ENCODE peak calls at places on chromosomes 11 and 22, in nine cellular contexts. R is stomach, N is NB4, U is testis, A is Peyer's patch, W is heart left ventricle, O is right lobe of liver, M is ovary, V is uterus. Q is an unnamed sample.
A peak's percentile ranks its signal among the peaks of the same experiment; 100 is the strongest.

GRCh38 chr22:32579533-32580220 is 105.1 kb downstream of the FBXO7 start:
- DNase-seq in R (no peak), N (no peak), U (no peak), A (no peak), W (peak; percentile 36), O (peak; percentile 94), M (no peak), V (no peak), Q (no peak)

GRCh38 chr22:20440637-20441591 is 3.3 kb upstream of the SCARF2 start:
- DNase-seq in R (no peak), N (no peak), U (no peak), A (no peak), W (no peak), O (peak; percentile 35), M (peak; percentile 34), V (no peak), Q (no peak)

GRCh38 chr11:10263929-10264328 is 30.1 kb downstream of the SBF2 start:
- DNase-seq in R (no peak), N (no peak), U (no peak), A (no peak), W (no peak), O (no peak), M (no peak), V (no peak), Q (no peak)

GRCh38 chr11:12841946-12842630 is 167.0 kb upstream of the RASSF10 start:
- DNase-seq in R (no peak), N (peak; percentile 22), U (peak; percentile 71), A (no peak), W (no peak), O (no peak), M (no peak), V (peak; percentile 46), Q (peak; percentile 82)

GRCh38 chr11:134691985-134692384 is 279.9 kb upstream of the B3GAT1 start:
- DNase-seq in R (no peak), N (no peak), U (no peak), A (no peak), W (no peak), O (no peak), M (no peak), V (no peak), Q (no peak)

GRCh38 chr11:123707606-123708205 is 33.8 kb downstream of the ZNF202 start:
- DNase-seq in R (peak; percentile 59), N (peak; percentile 78), U (peak; percentile 74), A (peak; percentile 84), W (peak; percentile 42), O (no peak), M (peak; percentile 42), V (peak; percentile 31), Q (peak; percentile 60)

GRCh38 chr11:124756753-124757227 is 4.7 kb upstream of the VSIG2 start:
- DNase-seq in R (no peak), N (no peak), U (no peak), A (no peak), W (no peak), O (no peak), M (no peak), V (no peak), Q (no peak)

GRCh38 chr11:60929774-60930173 is 5.5 kb downstream of the TMEM132A start:
- DNase-seq in R (no peak), N (no peak), U (no peak), A (no peak), W (no peak), O (no peak), M (no peak), V (no peak), Q (no peak)

GRCh38 chr11:86403458-86403857 is 28.8 kb downstream of the CCDC81 start:
- DNase-seq in R (no peak), N (no peak), U (no peak), A (no peak), W (no peak), O (no peak), M (no peak), V (no peak), Q (no peak)

GRCh38 chr11:62770778-62771143 is 435 bp upstream of the TAF6L start:
- DNase-seq in R (no peak), N (no peak), U (no peak), A (peak; percentile 59), W (no peak), O (no peak), M (no peak), V (peak; percentile 42), Q (peak; percentile 22)

GRCh38 chr11:88231894-88232482 is 56.7 kb upstream of the RAB38 start:
- DNase-seq in R (no peak), N (peak; percentile 41), U (peak; percentile 24), A (no peak), W (no peak), O (no peak), M (no peak), V (no peak), Q (no peak)

GRCh38 chr22:48948575-48949170 is 879.0 kb downstream of the BRD1 start:
- DNase-seq in R (peak; percentile 19), N (no peak), U (peak; percentile 6), A (peak; percentile 2), W (no peak), O (peak; percentile 13), M (no peak), V (no peak), Q (no peak)

GRCh38 chr11:73344191-73344607 is 32.0 kb upstream of the RELT start:
- DNase-seq in R (no peak), N (no peak), U (peak; percentile 80), A (no peak), W (peak; percentile 61), O (no peak), M (no peak), V (no peak), Q (no peak)

GRCh38 chr11:113173023-113173594 is 141.3 kb upstream of the TTC12 start:
- DNase-seq in R (no peak), N (no peak), U (no peak), A (no peak), W (no peak), O (no peak), M (no peak), V (no peak), Q (no peak)

GRCh38 chr11:72719551-72719950 is 32.7 kb downstream of the ARAP1 start:
- DNase-seq in R (no peak), N (no peak), U (no peak), A (no peak), W (no peak), O (no peak), M (no peak), V (no peak), Q (no peak)

GRCh38 chr22:48943567-48944432 is 883.9 kb downstream of the BRD1 start:
- DNase-seq in R (peak; percentile 24), N (peak; percentile 49), U (peak; percentile 24), A (peak; percentile 37), W (no peak), O (no peak), M (no peak), V (no peak), Q (no peak)

GRCh38 chr22:50236731-50237409 is 8.0 kb downstream of the TUBGCP6 start:
- DNase-seq in R (no peak), N (peak; percentile 88), U (no peak), A (no peak), W (no peak), O (no peak), M (no peak), V (no peak), Q (no peak)
- TF ChIP-seq CTCF in R (no peak), N (peak; percentile 46), U (peak; percentile 33), A (no peak), W (no peak), O (peak; percentile 32), M (no peak), V (no peak), Q (no peak)

GRCh38 chr11:119067371-119068222 is at the start of gene VPS11:
- DNase-seq in R (peak; percentile 99), N (peak; percentile 99), U (peak; percentile 98), A (peak; percentile 99), W (peak; percentile 98), O (peak; percentile 99), M (peak; percentile 98), V (peak; percentile 96), Q (peak; percentile 97)
- TF ChIP-seq POLR2A in R (no peak), N (peak; percentile 55), U (no peak), A (peak; percentile 71), W (no peak), O (peak; percentile 79), M (peak; percentile 57), V (peak; percentile 52), Q (peak; percentile 84)

DNA sequence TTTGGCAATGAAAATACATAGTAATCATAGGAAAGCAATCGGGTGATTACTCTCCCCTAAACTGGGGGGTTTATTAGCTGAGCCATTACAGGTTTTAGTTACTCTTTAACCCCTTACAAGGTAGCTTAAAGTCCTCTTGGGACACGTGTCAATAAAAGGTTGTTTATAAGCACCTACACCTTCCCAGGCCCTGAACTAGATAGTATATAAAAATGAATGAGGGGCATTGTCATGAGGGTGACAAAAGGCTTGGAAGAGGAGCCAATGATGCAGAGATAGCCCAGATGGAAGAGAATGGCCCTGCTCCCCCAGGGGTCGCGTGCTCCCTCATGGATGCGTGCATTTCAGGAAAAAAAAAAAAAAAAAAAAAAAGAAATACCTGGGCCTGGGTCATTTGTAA is 276.9 kb downstream of the TBC1D22A start:
- DNase-seq in R (no peak), N (no peak), U (no peak), A (no peak), W (no peak), O (no peak), M (no peak), V (no peak), Q (no peak)
- TF ChIP-seq CTCF in R (no peak), N (no peak), U (no peak), A (no peak), W (no peak), O (no peak), M (no peak), V (no peak), Q (no peak)

DNA sequence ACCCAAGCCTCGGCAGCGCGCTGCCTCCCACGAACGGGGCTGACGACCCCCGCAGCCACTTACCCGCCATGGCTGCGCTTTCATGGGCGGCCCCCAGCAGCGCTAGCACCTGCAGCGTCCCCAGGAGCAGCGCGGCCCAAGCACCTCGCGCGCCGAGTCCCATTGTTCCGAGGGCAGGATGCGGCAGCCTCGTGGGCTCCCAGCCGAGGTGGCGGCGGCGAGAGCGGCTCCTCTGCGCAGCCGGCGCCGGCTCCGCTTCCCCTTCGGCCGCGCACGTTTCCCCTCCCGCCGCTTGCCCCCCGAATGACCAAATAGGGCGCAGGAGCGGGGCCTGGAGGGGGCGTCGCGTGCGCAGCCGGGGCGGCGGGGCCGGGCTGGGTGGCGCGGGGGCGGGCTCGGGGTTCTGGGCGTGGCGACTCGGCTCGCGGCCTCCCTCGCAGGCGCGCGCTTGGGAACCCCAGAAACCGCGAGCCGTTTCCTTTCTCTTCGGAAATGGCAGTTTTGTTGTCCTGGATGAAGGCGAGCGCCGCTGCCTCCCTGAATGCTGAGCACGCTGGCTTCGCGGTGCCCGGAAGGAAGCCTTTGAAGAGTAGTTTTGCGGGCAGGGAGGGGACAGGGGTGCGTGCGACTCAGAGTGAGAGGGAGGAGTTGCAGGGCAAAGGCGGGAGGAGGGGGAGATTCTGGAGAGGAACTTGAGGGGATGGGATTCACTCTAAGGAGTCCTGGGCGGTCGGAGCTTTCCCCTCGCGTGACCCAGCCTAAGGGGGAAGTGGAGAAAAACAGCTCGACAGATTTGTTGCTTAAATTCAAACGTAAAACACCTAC is at the start of gene TMEM123:
- DNase-seq in R (peak; percentile 83), N (peak; percentile 94), U (peak; percentile 87), A (peak; percentile 94), W (peak; percentile 87), O (peak; percentile 92), M (peak; percentile 90), V (peak; percentile 85), Q (peak; percentile 71)
- TF ChIP-seq POLR2A in R (no peak), N (peak; percentile 88), U (no peak), A (peak; percentile 35), W (no peak), O (peak; percentile 71), M (peak; percentile 60), V (peak; percentile 80), Q (peak; percentile 75)